ENCODE peak calls at places on chromosome 17, in six cellular contexts. X is PC-3; L is thoracic aorta; F is uterus; H is foreskin fibroblast; K is CD8-positive, alpha-beta T cell. B is an unnamed sample.

GRCh38 chr17:65360961-65361552 is 200.4 kb downstream of the AXIN2 start:
- DNase-seq in H (no peak), L (no peak), F (no peak), X (no peak), K (no peak), B (no peak)

GRCh38 chr17:61756561-61756960 is 106.8 kb downstream of the BRIP1 start:
- DNase-seq in F (no peak), K (no peak), H (no peak), X (no peak), L (no peak), B (no peak)

GRCh38 chr17:42675984-42676423 is 790 bp downstream of the PLEKHH3 start:
- DNase-seq in X (peak), H (peak), L (no peak), F (peak), K (no peak), B (no peak)

GRCh38 chr17:82802141-82802540 is 37.7 kb downstream of the ZNF750 start:
- DNase-seq in H (peak), X (no peak), F (no peak), L (no peak), K (no peak), B (no peak)

GRCh38 chr17:27996157-27997043 is 46.1 kb upstream of the NLK start:
- DNase-seq in L (no peak), H (no peak), X (no peak), K (no peak), F (no peak), B (no peak)

GRCh38 chr17:49224198-49224996 is 6.2 kb downstream of the PHOSPHO1 start:
- DNase-seq in L (no peak), K (peak), H (no peak), X (no peak), F (no peak), B (no peak)

GRCh38 chr17:16818821-16819683 is 129.0 kb downstream of the CCDC144A start:
- DNase-seq in X (no peak), L (no peak), H (no peak), F (no peak), K (no peak), B (no peak)

GRCh38 chr17:82434216-82434565 is 15.8 kb upstream of the OGFOD3 start:
- DNase-seq in L (no peak), F (no peak), X (no peak), H (no peak), K (no peak), B (no peak)

GRCh38 chr17:78240012-78240655 is 8.7 kb downstream of the TMEM235 start:
- DNase-seq in K (no peak), F (no peak), L (no peak), X (no peak), H (no peak), B (no peak)

GRCh38 chr17:679491-679890 is 35.1 kb downstream of the VPS53 start:
- DNase-seq in L (no peak), X (no peak), H (no peak), F (no peak), K (no peak), B (no peak)

GRCh38 chr17:75697651-75698291 is 23.5 kb upstream of the ITGB4 start:
- DNase-seq in K (no peak), F (no peak), L (no peak), X (no peak), H (no peak), B (no peak)

DNA sequence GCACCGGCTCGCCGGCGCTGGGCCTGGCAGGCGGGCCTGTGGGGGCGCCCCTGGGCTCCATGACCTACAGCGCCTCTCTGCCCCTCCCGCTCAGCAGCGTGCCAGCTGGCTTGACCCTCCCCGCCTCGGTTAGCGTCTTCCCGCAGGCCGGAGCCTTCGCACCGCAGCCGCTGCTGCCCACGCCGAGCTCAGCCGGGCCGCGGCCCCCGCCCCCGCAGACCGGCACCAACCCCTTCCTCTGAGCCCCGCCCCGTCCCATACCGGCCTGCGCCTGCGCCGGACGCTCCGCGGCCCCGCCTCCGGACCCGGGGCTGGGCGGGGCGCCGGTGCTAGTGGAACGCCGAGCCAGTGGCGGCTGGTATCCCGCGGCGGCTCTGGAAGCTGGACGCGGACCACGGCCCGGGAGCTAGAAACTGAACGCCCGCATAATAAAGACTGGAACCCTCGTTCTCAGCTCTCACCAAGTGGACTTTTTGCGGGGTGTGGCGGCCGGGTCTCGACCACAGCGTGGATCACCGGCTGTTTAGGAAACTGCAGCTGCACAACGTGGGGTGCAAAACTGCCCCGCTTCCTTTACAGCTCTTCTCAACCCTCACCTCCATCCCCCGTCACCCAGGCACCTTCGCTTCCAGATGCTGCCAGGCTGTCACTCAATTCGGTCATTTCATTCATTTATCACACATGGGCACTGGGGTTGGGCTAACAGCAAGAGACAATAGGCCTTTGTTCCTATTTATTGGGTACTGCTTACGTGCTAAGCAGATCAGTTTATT is 4.9 kb upstream of the SPATA20 start:
- DNase-seq in H (peak), K (peak), L (no peak), X (peak), F (peak), B (no peak)
- TF ChIP-seq CTCF in H (peak), K (peak), L (no peak), X (peak), F (peak), B (no peak)

GRCh38 chr17:31509805-31510177 is 118.3 kb downstream of the RAB11FIP4 start:
- DNase-seq in K (no peak), F (no peak), L (no peak), H (no peak), X (no peak), B (no peak)
- H3K4me3 ChIP-seq in K (peak), F (no peak), L (peak), H (no peak), X (no peak), B (no peak)

GRCh38 chr17:39751016-39751543 is 13.3 kb downstream of the GRB7 start:
- DNase-seq in H (no peak), L (no peak), X (no peak), F (no peak), K (no peak), B (no peak)

GRCh38 chr17:39747745-39748144 is 10.0 kb downstream of the GRB7 start:
- DNase-seq in X (no peak), K (no peak), L (no peak), H (no peak), F (no peak), B (no peak)

GRCh38 chr17:39751637-39752036 is 13.9 kb downstream of the GRB7 start:
- DNase-seq in X (no peak), L (no peak), K (no peak), F (no peak), H (no peak), B (no peak)

GRCh38 chr17:39752241-39752831 is 14.6 kb downstream of the GRB7 start:
- DNase-seq in H (no peak), K (no peak), F (no peak), L (no peak), X (no peak), B (no peak)

DNA sequence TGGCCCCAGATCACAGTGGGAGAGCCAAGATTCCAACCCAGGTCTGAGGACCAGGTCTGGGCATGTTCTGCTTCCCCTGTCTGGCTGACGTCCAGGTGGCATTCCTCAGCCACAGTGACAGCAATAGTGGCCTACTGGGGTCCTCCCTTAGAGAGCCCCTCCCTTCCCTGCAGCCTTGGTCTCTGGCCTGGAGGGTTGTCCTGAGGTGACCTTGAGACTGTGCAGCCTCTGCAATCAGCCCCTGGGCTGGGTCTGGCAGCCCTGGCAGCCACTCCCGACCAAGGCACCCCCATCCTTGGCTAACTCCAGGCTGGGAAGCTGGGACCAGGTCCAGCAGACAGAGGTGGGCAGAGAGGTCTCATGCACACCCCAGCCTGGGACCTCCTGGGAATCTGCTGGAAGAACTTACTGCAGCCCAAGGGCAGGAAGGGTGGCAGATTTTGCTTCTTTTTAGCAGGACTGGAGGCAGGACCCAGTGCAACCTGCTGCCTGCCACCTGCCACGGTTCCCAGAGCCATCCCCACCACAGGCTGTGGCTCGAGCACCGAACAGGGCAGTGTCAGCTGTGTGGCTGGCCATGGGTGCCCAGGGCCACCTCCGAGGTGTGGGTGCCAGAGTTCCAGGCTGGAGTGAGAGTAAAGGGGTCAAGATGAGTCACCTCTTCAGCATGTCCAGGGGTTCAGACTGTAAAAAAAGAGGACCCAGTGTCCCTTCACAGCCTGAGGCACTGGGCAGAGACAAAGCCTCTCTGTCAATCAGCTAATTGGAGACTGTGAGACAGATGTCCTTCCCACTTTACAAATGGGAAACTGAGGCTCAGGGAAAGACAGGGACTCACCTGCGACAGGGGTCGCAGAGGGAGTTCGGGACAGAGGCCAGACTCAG is 12.6 kb downstream of the GRB7 start:
- DNase-seq in L (no peak), K (no peak), X (no peak), F (no peak), H (no peak), B (no peak)
- TF ChIP-seq CTCF in L (no peak), K (no peak), X (no peak), F (no peak), H (no peak), B (no peak)

GRCh38 chr17:35542990-35543389 is 5.5 kb upstream of the SLFN12L start:
- DNase-seq in K (no peak), F (no peak), X (no peak), H (no peak), L (no peak), B (no peak)

GRCh38 chr17:35543856-35544255 is 6.4 kb upstream of the SLFN12L start:
- DNase-seq in K (no peak), X (peak), L (no peak), F (no peak), H (no peak), B (no peak)

GRCh38 chr17:35539659-35540026 is 2.2 kb upstream of the SLFN12L start:
- DNase-seq in H (no peak), F (no peak), L (no peak), K (no peak), X (no peak), B (no peak)

GRCh38 chr17:35540589-35541404 is 3.3 kb upstream of the SLFN12L start:
- DNase-seq in H (no peak), L (no peak), K (peak), F (no peak), X (peak), B (peak)

DNA sequence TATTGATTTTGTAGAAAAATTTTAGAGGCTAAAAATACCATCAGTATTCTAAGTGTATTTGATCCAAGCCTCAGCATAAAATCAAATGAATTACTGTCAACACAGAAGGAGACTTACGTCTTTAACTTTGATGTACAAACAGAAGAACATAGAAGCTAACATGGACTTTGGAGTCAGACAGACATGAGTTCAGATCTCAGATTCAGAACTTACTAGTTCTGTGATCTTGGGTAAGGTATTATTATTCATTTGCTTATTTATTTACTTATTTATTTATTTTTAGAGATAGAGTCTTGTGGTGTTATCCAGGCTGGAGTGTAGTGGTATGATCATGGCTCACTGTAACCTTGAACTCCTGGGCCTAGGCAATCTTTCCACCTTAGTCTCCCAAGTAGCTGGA is 4.0 kb upstream of the SLFN12L start:
- DNase-seq in H (no peak), L (no peak), K (no peak), F (no peak), X (no peak), B (no peak)
- H3K4me3 ChIP-seq in H (no peak), L (peak), K (no peak), F (no peak), X (peak), B (no peak)

DNA sequence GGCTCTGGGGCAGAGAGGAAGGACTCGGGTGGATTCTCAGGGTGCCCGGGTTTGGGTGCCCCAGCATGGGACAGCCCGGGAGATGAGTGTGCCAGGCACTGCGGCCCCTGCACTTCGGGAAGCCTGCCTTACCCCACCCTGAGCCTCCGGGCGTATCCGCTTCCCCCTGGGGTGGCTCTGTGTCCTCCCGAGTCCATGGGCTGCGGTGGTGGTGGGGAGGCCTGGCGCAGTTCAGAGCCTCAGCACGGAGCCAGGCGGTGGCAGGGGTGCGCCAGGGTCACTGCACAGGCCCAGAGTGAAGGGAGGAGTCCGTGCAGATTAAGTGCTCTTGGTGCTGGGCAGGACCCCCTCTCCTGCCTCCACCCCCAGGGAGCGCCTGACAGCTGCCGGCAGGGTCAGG is 20.7 kb downstream of the MYBBP1A start:
- DNase-seq in L (no peak), K (no peak), X (no peak), H (no peak), F (no peak), B (no peak)
- TF ChIP-seq CTCF in L (no peak), K (no peak), X (no peak), H (no peak), F (no peak), B (no peak)

GRCh38 chr17:5672141-5672540 is 87.8 kb upstream of the NLRP1 start:
- DNase-seq in K (no peak), X (no peak), F (no peak), H (no peak), L (no peak), B (no peak)
- H3K4me3 ChIP-seq in K (no peak), X (no peak), F (no peak), H (no peak), L (no peak), B (no peak)

DNA sequence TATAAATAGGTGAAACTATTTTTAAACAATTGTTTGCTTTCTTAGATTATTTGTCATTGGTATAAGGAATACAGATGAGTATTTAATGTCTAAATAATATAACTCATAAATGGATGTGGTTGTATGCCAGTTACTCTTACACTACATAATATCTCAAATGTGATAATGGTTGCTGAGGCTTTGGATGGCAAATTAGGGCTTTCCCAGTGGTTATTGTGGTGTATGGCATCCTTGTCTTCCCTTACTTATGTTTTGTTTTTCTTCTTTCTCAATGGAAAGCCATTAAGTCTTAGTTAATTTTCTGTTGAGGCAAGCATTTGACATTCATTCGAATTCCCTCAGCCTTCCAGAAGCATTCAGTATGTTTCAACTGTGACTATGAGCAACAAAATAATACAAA is 10.5 kb downstream of the OMG start:
- DNase-seq in L (no peak), X (no peak), F (no peak), K (no peak), H (no peak), B (no peak)
- TF ChIP-seq CTCF in L (no peak), X (no peak), F (no peak), K (no peak), H (no peak), B (no peak)

DNA sequence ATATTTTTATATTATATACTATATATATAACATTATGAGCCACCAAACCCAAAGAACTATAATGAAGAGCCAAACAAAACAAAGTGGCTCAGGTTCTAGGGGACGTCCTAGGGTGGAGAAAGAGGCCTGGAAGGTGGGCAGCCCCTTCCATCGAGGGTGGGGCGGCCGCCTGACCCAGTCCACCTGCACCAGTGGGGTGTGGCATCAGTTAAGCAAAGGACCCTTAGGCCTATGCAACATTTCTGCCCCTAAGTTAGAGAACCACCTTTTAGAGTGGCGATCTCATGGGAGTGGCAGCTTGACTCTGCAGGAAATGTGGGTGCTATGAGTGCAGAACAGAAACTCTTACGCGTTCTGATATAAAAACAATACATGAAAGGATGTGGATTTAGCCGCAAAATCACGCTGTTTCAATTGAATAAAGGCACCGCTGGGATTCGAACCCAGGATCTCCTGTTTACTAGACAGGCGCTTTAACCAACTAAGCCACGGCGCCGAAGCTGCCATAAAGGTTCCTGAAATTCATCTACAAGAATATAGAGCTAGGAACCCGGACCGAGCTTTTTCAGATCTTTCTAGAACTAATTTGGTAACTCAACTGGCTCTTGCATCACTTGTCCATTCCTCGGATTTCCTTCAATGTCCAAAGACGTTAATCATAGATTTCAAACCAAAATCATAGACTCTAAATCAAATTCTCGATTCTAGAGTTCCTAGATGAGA is 15.6 kb upstream of the AURKB start:
- DNase-seq in H (peak), F (peak), K (peak), L (no peak), X (peak), B (no peak)
- H3K4me3 ChIP-seq in H (peak), F (peak), K (no peak), L (peak), X (no peak), B (no peak)

B was measured in AG09309.